ENCODE peak calls at places on chromosomes 1 and 21, in ten cellular contexts. F is left cardiac atrium; A is heart right ventricle; P is kidney tubule cell; C is retina; S is activated CD8-positive, alpha-beta memory T cell treated with anti-CD3 and anti-CD28 coated beads for 1 hour; L is memory B cell; E is T-helper 2 cell; R is stimulated activated CD4-positive, alpha-beta T cell treated with anti-CD3 and anti-CD28 coated beads, TNF-alpha, amount 100 ng/mL, for 24 hours; T is T follicular helper cell. B is an unnamed sample.

GRCh38 chr1:200053639-200054038 is 26.1 kb downstream of the NR5A2 start:
- DNase-seq in F (no peak), A (no peak), P (no peak), C (no peak), S (no peak), L (no peak), E (no peak), R (no peak), T (no peak), B (no peak)

GRCh38 chr1:159855709-159856108 is 6.7 kb downstream of the VSIG8 start:
- DNase-seq in F (no peak), A (no peak), P (no peak), C (peak), S (no peak), L (no peak), E (no peak), R (no peak), T (no peak), B (no peak)

GRCh38 chr1:58442114-58442513 is 104.4 kb downstream of the OMA1 start:
- DNase-seq in F (no peak), A (no peak), P (peak), C (peak), S (no peak), L (no peak), E (no peak), R (no peak), T (no peak), B (no peak)

GRCh38 chr1:207808322-207808705 is 56.5 kb downstream of the CD46 start:
- DNase-seq in F (peak), A (no peak), P (no peak), C (no peak), S (no peak), L (peak), E (no peak), R (no peak), T (no peak), B (no peak)

GRCh38 chr1:201675143-201675542 is 136.2 kb downstream of the NAV1 start:
- DNase-seq in F (peak), A (peak), P (peak), C (no peak), S (no peak), L (no peak), E (no peak), R (no peak), T (no peak), B (no peak)

GRCh38 chr1:59186656-59187055 is 110.2 kb upstream of the FGGY start:
- DNase-seq in F (peak), A (no peak), P (no peak), C (no peak), S (no peak), L (no peak), E (no peak), R (no peak), T (no peak), B (no peak)

GRCh38 chr1:245893025-245893424 is 614.1 kb downstream of the SMYD3 start:
- DNase-seq in F (no peak), A (no peak), P (no peak), C (no peak), S (no peak), L (no peak), E (no peak), R (no peak), T (no peak), B (no peak)

GRCh38 chr1:27966402-27967105 is 6.8 kb downstream of the XKR8 start:
- DNase-seq in F (no peak), A (no peak), P (peak), C (no peak), S (no peak), L (no peak), E (no peak), R (no peak), T (no peak), B (no peak)

GRCh38 chr21:14453964-14454641 is 71.2 kb upstream of the HSPA13 start:
- DNase-seq in F (no peak), A (no peak), P (no peak), C (peak), S (no peak), L (no peak), E (no peak), R (no peak), T (no peak), B (no peak)

GRCh38 chr1:91706140-91706957 is 179.6 kb downstream of the TGFBR3 start:
- DNase-seq in F (no peak), A (no peak), P (no peak), C (no peak), S (no peak), L (no peak), E (no peak), R (no peak), T (no peak), B (no peak)

GRCh38 chr1:78060857-78061563 is 15.2 kb downstream of the GIPC2 start:
- DNase-seq in F (no peak), A (no peak), P (no peak), C (no peak), S (no peak), L (no peak), E (no peak), R (no peak), T (no peak), B (no peak)

GRCh38 chr1:10402729-10403274 is 3.9 kb downstream of the PGD start:
- DNase-seq in F (no peak), A (no peak), P (peak), C (no peak), S (no peak), L (no peak), E (no peak), R (no peak), T (no peak), B (no peak)

GRCh38 chr1:186494832-186495271 is 33.9 kb upstream of the PDC start:
- DNase-seq in F (no peak), A (no peak), P (peak), C (no peak), S (no peak), L (no peak), E (peak), R (no peak), T (no peak), B (no peak)

GRCh38 chr1:3454811-3455618 is 550 bp downstream of the ARHGEF16 start:
- DNase-seq in F (peak), A (peak), P (peak), C (peak), S (no peak), L (no peak), E (no peak), R (no peak), T (no peak), B (no peak)

GRCh38 chr1:93801471-93801870 is 77.5 kb downstream of the DNTTIP2 start:
- DNase-seq in F (no peak), A (no peak), P (no peak), C (no peak), S (no peak), L (no peak), E (no peak), R (no peak), T (no peak), B (no peak)

GRCh38 chr1:223621312-223621734 is 44.2 kb downstream of the CAPN8 start:
- DNase-seq in F (no peak), A (no peak), P (no peak), C (no peak), S (no peak), L (no peak), E (peak), R (no peak), T (no peak), B (no peak)

GRCh38 chr1:231393668-231394067 is 28.4 kb downstream of the EGLN1 start:
- DNase-seq in F (no peak), A (no peak), P (peak), C (no peak), S (no peak), L (no peak), E (no peak), R (no peak), T (no peak), B (no peak)

GRCh38 chr1:53949023-53949611 is 3.0 kb downstream of the LRRC42 start:
- DNase-seq in F (no peak), A (no peak), P (peak), C (peak), S (no peak), L (no peak), E (peak), R (no peak), T (no peak), B (no peak)